ENCODE peak calls at places on chromosome 11, in five cellular contexts. One of them, this sample, is unnamed.

GRCh38 chr11:117064275-117064674 is 34.0 kb downstream of the SIK3 start:
- DNase-seq in sciatic nerve: no peak
- DNase-seq in NCI-H460: no peak
- DNase-seq in stimulated activated naive CD4-positive, alpha-beta T cell: no peak
- DNase-seq in foreskin fibroblast: peak; percentile 74
- DNase-seq in this sample: no peak

GRCh38 chr11:120486138-120486537 is 25.4 kb upstream of the GRIK4 start:
- DNase-seq in sciatic nerve: no peak
- DNase-seq in NCI-H460: no peak
- DNase-seq in stimulated activated naive CD4-positive, alpha-beta T cell: no peak
- DNase-seq in foreskin fibroblast: no peak
- DNase-seq in this sample: no peak

GRCh38 chr11:4713241-4713640 is 8.7 kb downstream of the MMP26 start:
- DNase-seq in sciatic nerve: no peak
- DNase-seq in NCI-H460: no peak
- DNase-seq in stimulated activated naive CD4-positive, alpha-beta T cell: no peak
- DNase-seq in foreskin fibroblast: peak; percentile 1
- DNase-seq in this sample: no peak

GRCh38 chr11:68927280-68928107 is 23.8 kb downstream of the IGHMBP2 start:
- DNase-seq in sciatic nerve: no peak
- DNase-seq in NCI-H460: no peak
- DNase-seq in stimulated activated naive CD4-positive, alpha-beta T cell: no peak
- DNase-seq in foreskin fibroblast: peak; percentile 77
- DNase-seq in this sample: no peak

GRCh38 chr11:15852179-15852578 is 504.2 kb downstream of the SOX6 start:
- DNase-seq in sciatic nerve: no peak
- DNase-seq in NCI-H460: peak; percentile 18
- DNase-seq in stimulated activated naive CD4-positive, alpha-beta T cell: no peak
- DNase-seq in foreskin fibroblast: peak; percentile 21
- DNase-seq in this sample: no peak

GRCh38 chr11:290621-291231 is 1.8 kb downstream of the PGGHG start:
- DNase-seq in sciatic nerve: peak; percentile 54
- DNase-seq in NCI-H460: no peak
- DNase-seq in stimulated activated naive CD4-positive, alpha-beta T cell: no peak
- DNase-seq in foreskin fibroblast: no peak
- DNase-seq in this sample: peak; percentile 20

GRCh38 chr11:65435981-65436411 is 13.4 kb downstream of the NEAT1 start:
- DNase-seq in sciatic nerve: peak; percentile 55
- DNase-seq in NCI-H460: no peak
- DNase-seq in stimulated activated naive CD4-positive, alpha-beta T cell: no peak
- DNase-seq in foreskin fibroblast: peak; percentile 17
- DNase-seq in this sample: peak; percentile 22

GRCh38 chr11:65558002-65558784 is at the start of gene LTBP3:
- DNase-seq in sciatic nerve: peak; percentile 91
- DNase-seq in NCI-H460: no peak
- DNase-seq in stimulated activated naive CD4-positive, alpha-beta T cell: peak; percentile 43
- DNase-seq in foreskin fibroblast: peak; percentile 94
- DNase-seq in this sample: peak; percentile 64